ENCODE peak calls at places on chromosomes 4 and X, in six cellular contexts. Q is WTC11; X is progenitor cell of endocrine pancreas; A is A673; P is activated naive CD8-positive, alpha-beta T cell treated with anti-CD3 and anti-CD28 coated beads, Interleukin-2, amount 50 U/mL, for 16 hours; T is activated CD4-positive, alpha-beta T cell treated with anti-CD3 and anti-CD28 coated beads, Interleukin-2, amount 50 U/mL, for 1 hour. U is an unnamed sample.

GRCh38 chrX:115632455-115632854 is 71.5 kb downstream of the PLS3 start:
- DNase-seq in Q (no peak), X (no peak), A (no peak), P (no peak), T (no peak), U (no peak)

GRCh38 chrX:117973175-117974075 is 143.2 kb downstream of the KLHL13 start:
- DNase-seq in Q (no peak), X (no peak), A (peak; percentile 23), P (no peak), T (no peak), U (no peak)

GRCh38 chr4:64341711-64342110 is 67.5 kb downstream of the TECRL start:
- DNase-seq in Q (no peak), X (no peak), A (no peak), P (no peak), T (no peak), U (no peak)

GRCh38 chr4:88697588-88698329 is at the start of gene NAP1L5:
- DNase-seq in Q (peak; percentile 54), X (peak; percentile 17), A (no peak), P (peak; percentile 16), T (peak; percentile 69), U (no peak)

GRCh38 chr4:113410686-113411085 is 350.9 kb downstream of the CAMK2D start:
- DNase-seq in Q (no peak), X (no peak), A (no peak), P (no peak), T (no peak), U (no peak)

GRCh38 chrX:43750248-43750676 is 94.2 kb downstream of the MAOA start:
- DNase-seq in Q (peak; percentile 33), X (no peak), A (peak; percentile 82), P (no peak), T (peak; percentile 15), U (peak; percentile 35)

GRCh38 chr4:89055157-89056080 is 1.6 kb downstream of the FAM13A start:
- DNase-seq in Q (no peak), X (no peak), A (no peak), P (no peak), T (no peak), U (no peak)

GRCh38 chrX:148567229-148567628 is 66.8 kb downstream of the AFF2 start:
- DNase-seq in Q (no peak), X (no peak), A (no peak), P (no peak), T (no peak), U (peak; percentile 11)

GRCh38 chr4:147948336-147948735 is 216.4 kb downstream of the ARHGAP10 start:
- DNase-seq in Q (no peak), X (no peak), A (no peak), P (no peak), T (no peak), U (no peak)

GRCh38 chr4:152454398-152455011 is 81.4 kb downstream of the FBXW7 start:
- DNase-seq in Q (no peak), X (no peak), A (peak; percentile 48), P (no peak), T (no peak), U (no peak)

GRCh38 chr4:71520308-71520707 is 181.5 kb downstream of the SLC4A4 start:
- DNase-seq in Q (no peak), X (no peak), A (no peak), P (no peak), T (no peak), U (no peak)

GRCh38 chr4:105843941-105844340 is 51.3 kb upstream of the NPNT start:
- DNase-seq in Q (no peak), X (no peak), A (no peak), P (no peak), T (no peak), U (peak; percentile 4)

U was measured in BJ.